ENCODE peak calls at places on chromosomes 6 and 20, in eight cellular contexts. V is IMR-90, U is GM23338, W is HFF-Myc, Z is left ventricle myocardium inferior, A is mucosa of descending colon, P is BJ, N is lower leg skin. K is an unnamed sample.

GRCh38 chr6:167702241-167702827 is 124.4 kb upstream of the AFDN start:
- DNase-seq in W (no peak), V (no peak), A (no peak), U (no peak), N (no peak), Z (no peak), P (no peak), K (no peak)

GRCh38 chr6:79544939-79545450 is 7.8 kb upstream of the LCA5 start:
- DNase-seq in V (peak), U (peak), P (peak), A (peak), N (peak), W (peak), Z (peak), K (peak)

GRCh38 chr20:13220194-13220856 is 749 bp upstream of the ISM1 start:
- DNase-seq in N (no peak), P (no peak), U (peak), V (peak), W (no peak), A (peak), Z (peak), K (peak)

GRCh38 chr6:13390658-13391057 is 62.3 kb upstream of the TBC1D7 start:
- DNase-seq in Z (no peak), N (no peak), V (no peak), U (no peak), P (no peak), W (no peak), A (no peak), K (no peak)

GRCh38 chr6:80425089-80425823 is 318.8 kb downstream of the BCKDHB start:
- DNase-seq in V (peak), N (no peak), U (no peak), A (no peak), Z (no peak), P (peak), W (peak), K (no peak)

GRCh38 chr6:16129623-16130243 is 847 bp downstream of the MYLIP start:
- DNase-seq in P (no peak), W (no peak), V (peak), A (peak), Z (peak), N (peak), U (peak), K (no peak)

GRCh38 chr6:163667372-163668060 is 253.0 kb downstream of the QKI start:
- DNase-seq in A (peak), Z (no peak), P (no peak), N (peak), U (no peak), W (no peak), V (peak), K (peak)

GRCh38 chr20:61759286-61760065 is 306.2 kb downstream of the TAF4 start:
- DNase-seq in U (no peak), N (no peak), Z (no peak), V (no peak), P (no peak), A (no peak), W (no peak), K (no peak)

GRCh38 chr20:23995905-23996666 is 7.5 kb upstream of the GGTLC1 start:
- DNase-seq in N (no peak), P (no peak), A (peak), U (peak), V (peak), Z (peak), W (no peak), K (no peak)

GRCh38 chr6:169863149-169863525 is 111.7 kb downstream of the ERMARD start:
- DNase-seq in U (no peak), V (no peak), P (no peak), W (no peak), Z (no peak), N (no peak), A (no peak), K (no peak)

GRCh38 chr20:41992481-41992880 is 374.3 kb upstream of the CHD6 start:
- DNase-seq in P (no peak), Z (no peak), V (no peak), N (no peak), A (no peak), W (no peak), U (no peak), K (no peak)

GRCh38 chr6:11706186-11706585 is 72.4 kb downstream of the ADTRP start:
- DNase-seq in W (no peak), A (no peak), P (no peak), V (no peak), Z (no peak), N (no peak), U (no peak), K (no peak)

GRCh38 chr20:63205896-63206295 is 10.0 kb downstream of the YTHDF1 start:
- DNase-seq in U (no peak), N (no peak), Z (no peak), W (no peak), V (no peak), P (no peak), A (no peak), K (no peak)

GRCh38 chr6:47235964-47236760 is 73.5 kb downstream of the TNFRSF21 start:
- DNase-seq in A (peak), V (no peak), Z (peak), U (no peak), P (no peak), W (no peak), N (no peak), K (no peak)

GRCh38 chr20:18985551-18985950 is 172.0 kb downstream of the SCP2D1 start:
- DNase-seq in U (no peak), V (no peak), N (no peak), A (no peak), Z (no peak), W (no peak), P (no peak), K (no peak)

GRCh38 chr6:82025271-82025670 is 222.3 kb downstream of the IBTK start:
- DNase-seq in W (no peak), P (no peak), N (no peak), V (peak), Z (no peak), U (no peak), A (no peak), K (no peak)

GRCh38 chr6:32983493-32983848 is 15.1 kb downstream of the BRD2 start:
- DNase-seq in U (no peak), P (no peak), A (no peak), V (no peak), N (no peak), Z (no peak), W (no peak), K (no peak)

GRCh38 chr6:143149771-143150170 is 89.1 kb downstream of the AIG1 start:
- DNase-seq in U (no peak), V (peak), P (no peak), A (no peak), Z (no peak), N (no peak), W (no peak), K (no peak)

GRCh38 chr6:29676981-29677601 is 3.9 kb downstream of the ZFP57 start:
- DNase-seq in U (no peak), W (no peak), A (no peak), P (no peak), N (no peak), V (no peak), Z (no peak), K (no peak)

GRCh38 chr6:88662653-88663174 is 300.7 kb downstream of the RNGTT start:
- DNase-seq in V (no peak), W (no peak), Z (no peak), U (no peak), P (no peak), A (no peak), N (no peak), K (peak)

GRCh38 chr20:34580588-34580940 is 22.0 kb downstream of the MAP1LC3A start:
- DNase-seq in Z (no peak), W (no peak), N (no peak), V (no peak), U (no peak), P (no peak), A (no peak), K (no peak)

GRCh38 chr6:108737594-108738546 is 110.4 kb upstream of the ARMC2 start:
- DNase-seq in W (peak), A (peak), Z (no peak), U (no peak), P (peak), V (peak), N (peak), K (no peak)

GRCh38 chr6:17470953-17471335 is 77.5 kb downstream of the CAP2 start:
- DNase-seq in U (no peak), Z (no peak), V (peak), P (no peak), W (no peak), N (peak), A (no peak), K (no peak)

GRCh38 chr6:27890351-27891299 is 21.6 kb downstream of the OR2B2 start:
- DNase-seq in P (peak), U (peak), N (peak), W (peak), V (peak), A (peak), Z (no peak), K (peak)

GRCh38 chr6:40986364-40986763 is 52.7 kb downstream of the UNC5CL start:
- DNase-seq in N (no peak), P (no peak), Z (no peak), A (no peak), V (peak), U (no peak), W (no peak), K (no peak)

GRCh38 chr6:34576286-34576955 is 20.3 kb upstream of the SPDEF start:
- DNase-seq in N (no peak), U (no peak), W (no peak), V (no peak), A (no peak), Z (no peak), P (no peak), K (no peak)

GRCh38 chr6:110654096-110654820 is 161.0 kb downstream of the CDK19 start:
- DNase-seq in U (no peak), A (no peak), P (no peak), Z (no peak), W (no peak), N (no peak), V (peak), K (no peak)

GRCh38 chr6:24253360-24253759 is 104.5 kb downstream of the DCDC2 start:
- DNase-seq in N (no peak), U (no peak), P (no peak), V (no peak), A (no peak), Z (no peak), W (no peak), K (no peak)

GRCh38 chr20:39036011-39036410 is 73.9 kb downstream of the DHX35 start:
- DNase-seq in W (no peak), Z (no peak), P (no peak), A (no peak), U (no peak), V (peak), N (no peak), K (no peak)

GRCh38 chr20:48965189-48965910 is 43.8 kb downstream of the ARFGEF2 start:
- DNase-seq in A (no peak), U (no peak), P (peak), Z (no peak), V (peak), N (no peak), W (no peak), K (no peak)

DNA sequence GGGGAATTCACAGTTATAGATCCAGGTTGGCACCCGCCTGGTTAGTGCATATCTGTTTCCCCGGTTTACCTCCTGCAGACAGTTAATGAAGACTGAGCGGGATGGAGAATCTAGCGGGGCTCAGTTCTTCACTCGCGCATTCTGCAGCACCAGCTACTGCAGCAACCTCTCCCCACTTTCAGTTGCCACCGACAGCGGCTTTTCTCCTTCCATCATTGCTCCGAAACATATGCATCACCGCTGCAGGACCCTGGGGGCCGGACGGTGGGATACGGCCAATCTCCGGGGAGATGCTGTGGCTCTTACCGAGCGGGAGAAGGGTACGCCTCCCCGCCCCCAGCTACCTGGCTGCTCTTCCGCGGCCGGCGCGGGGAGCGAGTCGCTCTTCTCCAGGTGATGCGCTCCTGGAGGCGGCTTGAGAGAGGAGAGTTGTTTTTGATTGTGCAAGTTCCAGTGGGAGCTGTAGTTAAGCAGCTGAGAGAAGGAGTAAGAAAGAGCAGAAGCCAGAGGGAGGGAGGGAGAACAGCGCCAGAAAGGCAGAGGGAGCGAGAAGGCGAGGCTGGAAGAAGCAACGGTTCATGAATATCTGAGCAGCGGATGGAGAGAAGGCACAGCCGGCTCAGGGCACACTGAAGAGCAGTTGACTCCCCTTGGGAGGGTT is at the start of gene SGK1:
- DNase-seq in Z (no peak), N (no peak), V (peak), U (peak), P (no peak), W (no peak), A (peak), K (peak)
- H3K4me3 ChIP-seq in Z (peak), N (peak), V (peak), U (peak), P (peak), W (peak), A (no peak), K (peak)

GRCh38 chr6:98525860-98526259 is 308.5 kb upstream of the POU3F2 start:
- DNase-seq in W (no peak), U (peak), P (no peak), V (no peak), A (no peak), N (no peak), Z (no peak), K (no peak)
- H3K4me3 ChIP-seq in W (no peak), U (no peak), P (no peak), V (no peak), A (no peak), N (no peak), Z (no peak), K (no peak)

GRCh38 chr6:112691289-112691688 is 344.2 kb downstream of the RFPL4B start:
- DNase-seq in U (no peak), W (no peak), A (peak), P (peak), N (peak), V (peak), Z (no peak), K (no peak)

GRCh38 chr6:112694986-112695385 is 347.9 kb downstream of the RFPL4B start:
- DNase-seq in Z (no peak), A (no peak), U (no peak), W (no peak), V (no peak), N (no peak), P (no peak), K (no peak)

GRCh38 chr6:112690497-112691202 is 343.5 kb downstream of the RFPL4B start:
- DNase-seq in A (no peak), N (no peak), P (peak), W (no peak), V (peak), U (no peak), Z (no peak), K (no peak)
- H3K4me3 ChIP-seq in A (no peak), N (no peak), P (no peak), W (no peak), V (no peak), U (no peak), Z (no peak), K (no peak)

DNA sequence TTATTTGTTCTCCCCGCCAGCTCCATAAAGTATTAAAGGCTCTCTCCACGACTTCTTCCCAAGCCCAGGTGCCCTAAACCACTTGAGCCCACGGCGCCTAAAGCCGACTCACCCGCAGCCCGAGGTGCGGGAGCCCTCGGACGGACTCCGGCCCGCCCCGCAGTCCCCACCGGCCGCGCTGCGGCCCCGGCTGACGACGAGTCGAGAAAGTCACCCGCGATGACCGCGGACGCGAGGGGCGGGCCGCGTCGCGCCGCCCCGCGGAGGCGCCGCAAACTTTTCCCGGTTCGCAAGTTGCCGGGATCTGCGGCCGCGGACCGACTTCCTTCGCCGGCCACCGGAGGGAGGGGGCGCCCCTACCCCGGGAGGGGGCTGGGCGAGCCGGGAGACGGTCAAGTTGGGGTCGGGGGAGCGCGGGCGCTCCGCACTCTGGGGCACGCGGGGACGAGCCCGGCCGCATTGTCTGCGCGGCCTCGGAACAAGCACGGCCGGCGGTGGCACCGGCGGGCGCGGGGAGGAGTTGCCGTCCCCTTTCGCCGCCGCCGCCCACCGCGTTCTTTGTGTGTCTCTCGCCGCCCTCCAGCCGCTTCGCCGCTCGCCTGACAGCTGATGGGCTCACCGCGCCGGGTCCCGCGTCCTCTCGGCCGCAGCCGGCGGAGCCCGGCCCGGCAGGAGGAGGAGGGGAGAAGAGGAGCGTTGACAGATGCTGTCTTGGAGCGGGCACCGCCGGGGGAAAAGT is 131.5 kb downstream of the OGFRL1 start:
- DNase-seq in W (no peak), P (no peak), Z (peak), N (peak), U (peak), V (peak), A (peak), K (peak)
- H3K4me3 ChIP-seq in W (peak), P (peak), Z (peak), N (peak), U (peak), V (peak), A (peak), K (peak)

GRCh38 chr6:3227363-3228045 is at the start of gene TUBB2B:
- DNase-seq in U (peak), P (no peak), W (no peak), V (peak), Z (peak), A (no peak), N (no peak), K (peak)

GRCh38 chr6:3229566-3230274 is 2.3 kb upstream of the TUBB2B start:
- DNase-seq in W (no peak), Z (no peak), P (no peak), A (no peak), U (peak), V (no peak), N (no peak), K (peak)

GRCh38 chr6:3228046-3228671 is 706 bp upstream of the TUBB2B start:
- DNase-seq in W (no peak), V (no peak), Z (no peak), N (no peak), P (no peak), U (peak), A (no peak), K (peak)

GRCh38 chr6:3230275-3231212 is 3.1 kb upstream of the TUBB2B start:
- DNase-seq in Z (no peak), P (no peak), W (no peak), U (peak), N (no peak), A (no peak), V (peak), K (no peak)

GRCh38 chr6:3228791-3229565 is 1.5 kb upstream of the TUBB2B start:
- DNase-seq in P (no peak), V (no peak), U (peak), A (no peak), Z (no peak), W (no peak), N (no peak), K (peak)
- H3K4me3 ChIP-seq in P (no peak), V (no peak), U (peak), A (no peak), Z (peak), W (no peak), N (no peak), K (peak)

GRCh38 chr20:674936-675452 is 608 bp downstream of the SCRT2 start:
- DNase-seq in N (no peak), W (no peak), Z (no peak), A (no peak), P (no peak), U (peak), V (no peak), K (no peak)

GRCh38 chr20:676967-677366 is 1.4 kb upstream of the SCRT2 start:
- DNase-seq in V (no peak), N (no peak), A (no peak), W (no peak), Z (no peak), P (no peak), U (no peak), K (no peak)

GRCh38 chr20:676315-676937 is 824 bp upstream of the SCRT2 start:
- DNase-seq in P (no peak), W (no peak), Z (no peak), V (no peak), N (no peak), A (peak), U (peak), K (no peak)

GRCh38 chr20:673606-674005 is 2.0 kb downstream of the SCRT2 start:
- DNase-seq in P (no peak), N (no peak), A (no peak), Z (no peak), V (no peak), W (no peak), U (no peak), K (no peak)

GRCh38 chr20:675453-676314 is at the start of gene SCRT2:
- DNase-seq in U (peak), N (no peak), P (no peak), W (no peak), A (peak), V (peak), Z (peak), K (peak)
- H3K4me3 ChIP-seq in U (peak), N (no peak), P (no peak), W (no peak), A (no peak), V (no peak), Z (peak), K (no peak)

DNA sequence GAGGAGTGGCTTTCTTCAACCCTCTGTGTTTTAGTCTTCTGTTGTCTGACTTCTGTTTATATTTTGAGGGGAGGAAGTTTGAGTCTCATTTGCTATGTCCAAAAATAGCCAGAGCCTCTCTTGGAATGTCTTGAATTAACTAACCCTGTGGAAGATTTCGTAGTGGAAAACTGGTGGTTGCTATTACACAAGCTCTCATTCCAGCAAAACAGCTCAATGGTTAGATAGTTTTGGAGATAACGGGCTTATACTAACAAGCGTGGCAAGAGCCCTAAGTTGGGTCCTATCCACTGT is 1.6 kb downstream of the CCN2 start:
- DNase-seq in N (no peak), A (no peak), P (peak), Z (no peak), W (no peak), V (peak), U (no peak), K (no peak)
- H3K4me3 ChIP-seq in N (peak), A (no peak), P (peak), Z (peak), W (peak), V (peak), U (peak), K (no peak)

K was measured in GM06990.